ENCODE peak calls at places on chromosomes 5 and 9, in four cellular contexts. M is Peyer's patch, U is AG10803, L is fibroblast of the aortic adventitia. O is an unnamed sample.

GRCh38 chr5:124744170-124744911 is 2.1 kb downstream of the ZNF608 start:
- DNase-seq in U (no peak), L (no peak), M (peak), O (no peak)

GRCh38 chr9:109037946-109038345 is 24.6 kb upstream of the CTNNAL1 start:
- DNase-seq in M (no peak), L (no peak), U (no peak), O (no peak)

GRCh38 chr9:136814725-136815421 is 7.1 kb downstream of the RABL6 start:
- DNase-seq in U (no peak), L (no peak), M (no peak), O (no peak)

GRCh38 chr5:128349044-128349629 is 188.9 kb downstream of the FBN2 start:
- DNase-seq in U (no peak), M (peak), L (no peak), O (no peak)

GRCh38 chr9:111798786-111799185 is 4.0 kb upstream of the SHOC1 start:
- DNase-seq in L (peak), U (peak), M (no peak), O (no peak)

GRCh38 chr9:130932220-130933069 is 6.6 kb downstream of the FIBCD1 start:
- DNase-seq in M (no peak), U (no peak), L (no peak), O (no peak)

GRCh38 chr9:107368696-107369095 is 85.6 kb downstream of the RAD23B start:
- DNase-seq in U (no peak), M (peak), L (no peak), O (no peak)

GRCh38 chr5:53080271-53080670 is 29.3 kb downstream of the MOCS2 start:
- DNase-seq in M (no peak), L (no peak), U (no peak), O (no peak)

GRCh38 chr5:3047212-3047774 is 295.8 kb upstream of the IRX2 start:
- DNase-seq in U (no peak), M (no peak), L (no peak), O (no peak)

GRCh38 chr9:68844623-68845612 is 139.9 kb downstream of the PIP5K1B start:
- DNase-seq in L (peak), U (peak), M (peak), O (peak)

GRCh38 chr5:124701873-124702272 is 44.6 kb downstream of the ZNF608 start:
- DNase-seq in U (no peak), L (no peak), M (no peak), O (no peak)

GRCh38 chr9:130039504-130040147 is 3.4 kb downstream of the FNBP1 start:
- DNase-seq in M (no peak), U (no peak), L (peak), O (no peak)

GRCh38 chr5:541888-542692 is 17.8 kb upstream of the SLC9A3 start:
- DNase-seq in M (peak), L (no peak), U (no peak), O (no peak)

GRCh38 chr5:33828611-33829286 is 63.0 kb downstream of the ADAMTS12 start:
- DNase-seq in U (no peak), L (no peak), M (no peak), O (no peak)

GRCh38 chr9:34659592-34660253 is 2.7 kb downstream of the CCL27 start:
- DNase-seq in L (no peak), U (no peak), M (no peak), O (no peak)

GRCh38 chr5:400282-401215 is 42.4 kb upstream of the EXOC3 start:
- DNase-seq in U (peak), M (peak), L (peak), O (no peak)

GRCh38 chr9:132075853-132076252 is 3.8 kb downstream of the MED27 start:
- DNase-seq in U (no peak), L (no peak), M (no peak), O (no peak)

GRCh38 chr5:155402927-155403645 is 389.5 kb downstream of the KIF4B start:
- DNase-seq in U (no peak), M (no peak), L (no peak), O (no peak)

GRCh38 chr5:157459715-157460599 is at the start of gene NIPAL4:
- DNase-seq in U (no peak), L (no peak), M (no peak), O (no peak)

GRCh38 chr5:169336234-169336633 is 35.3 kb upstream of the SLIT3 start:
- DNase-seq in M (no peak), U (no peak), L (no peak), O (no peak)

GRCh38 chr5:132473019-132473531 is 17.5 kb downstream of the IRF1 start:
- DNase-seq in U (no peak), L (no peak), M (peak), O (peak)

GRCh38 chr9:133826289-133827085 is 88.3 kb upstream of the SARDH start:
- DNase-seq in L (no peak), U (no peak), M (no peak), O (no peak)

GRCh38 chr5:137734962-137735530 is 843 bp downstream of the KLHL3 start:
- DNase-seq in L (peak), M (peak), U (peak), O (no peak)

GRCh38 chr5:78243639-78244038 is 50.9 kb downstream of the AP3B1 start:
- DNase-seq in M (no peak), U (peak), L (peak), O (no peak)

DNA sequence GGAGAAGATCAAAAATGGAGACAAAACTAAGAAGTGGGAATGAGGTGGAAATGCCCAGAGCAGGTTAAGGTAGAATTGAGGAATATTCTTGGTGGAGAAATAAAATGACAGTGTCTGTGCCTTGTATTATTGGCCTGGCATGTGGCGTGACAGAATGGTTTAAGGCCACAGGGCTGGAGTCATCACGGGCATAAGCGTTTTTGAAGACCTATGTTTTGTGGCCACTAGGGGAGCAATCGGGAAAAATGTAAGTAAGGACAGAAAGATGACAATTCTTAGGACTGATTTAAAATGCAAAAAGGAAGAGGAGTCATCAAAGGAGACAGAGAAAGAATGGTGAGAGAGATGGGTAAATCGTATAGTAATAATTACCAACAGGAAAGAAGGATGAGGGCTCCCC is 72.2 kb upstream of the EPB41L4A start:
- DNase-seq in M (no peak), L (no peak), U (peak), O (no peak)
- TF ChIP-seq CTCF in M (peak), L (peak), U (peak), O (no peak)

GRCh38 chr5:13830536-13830935 is 114.0 kb downstream of the DNAH5 start:
- DNase-seq in L (no peak), M (no peak), U (no peak), O (no peak)

GRCh38 chr5:13833440-13833839 is 111.0 kb downstream of the DNAH5 start:
- DNase-seq in M (no peak), L (no peak), U (no peak), O (no peak)

GRCh38 chr5:13831236-13831810 is 113.2 kb downstream of the DNAH5 start:
- DNase-seq in M (no peak), L (no peak), U (peak), O (no peak)
- TF ChIP-seq CTCF in M (no peak), L (no peak), U (peak), O (no peak)

GRCh38 chr9:135803441-135803840 is 101.5 kb downstream of the KCNT1 start:
- DNase-seq in M (no peak), L (no peak), U (no peak), O (no peak)

GRCh38 chr9:135802876-135803419 is 101.0 kb downstream of the KCNT1 start:
- DNase-seq in U (no peak), L (no peak), M (no peak), O (no peak)

GRCh38 chr9:135801070-135801469 is 99.1 kb downstream of the KCNT1 start:
- DNase-seq in U (no peak), L (no peak), M (no peak), O (no peak)

GRCh38 chr9:135805422-135806022 is 101.8 kb downstream of the CAMSAP1 start:
- DNase-seq in L (no peak), U (no peak), M (no peak), O (no peak)

DNA sequence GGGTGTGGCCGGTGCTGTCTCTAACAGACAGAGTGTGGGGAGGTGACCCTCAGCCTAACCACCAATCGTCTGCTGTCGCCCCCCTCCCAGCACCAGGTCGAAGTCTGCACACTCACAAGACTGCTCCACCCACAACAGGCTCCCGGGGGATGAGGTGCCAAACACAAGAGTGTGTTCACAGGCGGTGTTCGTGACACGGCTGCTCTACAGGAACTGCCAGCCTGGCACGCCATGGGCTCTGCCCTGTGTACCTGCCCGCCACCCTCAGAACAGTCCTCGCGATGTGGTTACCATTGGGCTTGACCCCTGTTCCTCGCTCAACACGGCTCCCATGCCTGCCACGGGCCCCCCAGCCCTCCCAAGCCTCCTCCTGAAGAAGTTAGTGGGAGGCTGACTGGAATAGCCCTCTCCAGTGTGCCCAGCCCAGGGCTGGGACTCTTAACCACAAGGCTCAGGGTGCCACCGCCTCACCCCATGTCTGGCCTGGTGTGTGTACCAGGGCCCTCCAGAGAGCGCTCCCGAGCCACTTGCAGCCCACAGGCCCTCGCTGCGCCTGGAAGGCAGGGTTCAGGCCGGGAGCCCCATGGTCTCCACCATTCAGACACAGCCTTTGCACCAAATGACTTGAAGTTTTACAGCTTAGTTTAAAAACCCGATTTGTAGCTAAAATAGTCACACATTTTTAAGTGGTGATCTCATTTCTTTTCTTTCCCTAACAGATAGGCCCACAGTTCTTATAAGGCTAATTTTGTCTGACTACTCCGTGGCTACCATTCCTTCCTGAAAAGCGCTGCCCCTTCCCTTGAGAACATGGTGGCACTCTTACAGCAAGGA is 102.5 kb downstream of the CAMSAP1 start:
- DNase-seq in U (peak), L (peak), M (no peak), O (no peak)
- TF ChIP-seq CTCF in U (no peak), L (no peak), M (no peak), O (no peak)

GRCh38 chr5:82023530-82024095 is 51.8 kb downstream of the ATG10 start:
- DNase-seq in M (no peak), L (no peak), U (peak), O (no peak)
- TF ChIP-seq CTCF in M (no peak), L (no peak), U (no peak), O (no peak)

O was measured in omental fat pad.